ENCODE peak calls at places on chromosome 18, in five cellular contexts. One of them, this sample, is unnamed.

GRCh38 chr18:49745051-49746014 is 68.0 kb downstream of the ACAA2 start:
- DNase-seq in uterus: no peak
- DNase-seq in ovary: no peak
- DNase-seq in heart left ventricle: no peak
- DNase-seq in right lobe of liver: no peak
- DNase-seq in this sample: no peak

GRCh38 chr18:32958746-32959145 is 185.9 kb upstream of the KLHL14 start:
- DNase-seq in heart left ventricle: no peak
- DNase-seq in right lobe of liver: no peak
- DNase-seq in ovary: no peak
- DNase-seq in uterus: no peak
- DNase-seq in this sample: no peak

GRCh38 chr18:12908706-12909105 is 24.7 kb upstream of the PTPN2 start:
- DNase-seq in uterus: no peak
- DNase-seq in ovary: no peak
- DNase-seq in heart left ventricle: no peak
- DNase-seq in right lobe of liver: no peak
- DNase-seq in this sample: peak; percentile 35

GRCh38 chr18:28855524-28855923 is 678.6 kb upstream of the CDH2 start:
- DNase-seq in ovary: no peak
- DNase-seq in right lobe of liver: no peak
- DNase-seq in uterus: no peak
- DNase-seq in heart left ventricle: no peak
- DNase-seq in this sample: peak; percentile 89

GRCh38 chr18:65322895-65323294 is 427.9 kb upstream of the CDH7 start:
- DNase-seq in uterus: no peak
- DNase-seq in ovary: no peak
- DNase-seq in right lobe of liver: no peak
- DNase-seq in heart left ventricle: no peak
- DNase-seq in this sample: no peak

GRCh38 chr18:74163019-74163656 is 14.8 kb downstream of the TIMM21 start:
- DNase-seq in uterus: no peak
- DNase-seq in ovary: no peak
- DNase-seq in right lobe of liver: no peak
- DNase-seq in heart left ventricle: no peak
- DNase-seq in this sample: no peak

GRCh38 chr18:56696966-56697365 is 45.8 kb downstream of the WDR7 start:
- DNase-seq in ovary: no peak
- DNase-seq in heart left ventricle: no peak
- DNase-seq in uterus: no peak
- DNase-seq in right lobe of liver: no peak
- DNase-seq in this sample: peak; percentile 11

GRCh38 chr18:5417342-5417741 is 121.8 kb upstream of the ZBTB14 start:
- DNase-seq in heart left ventricle: no peak
- DNase-seq in uterus: no peak
- DNase-seq in ovary: no peak
- DNase-seq in right lobe of liver: no peak
- DNase-seq in this sample: peak; percentile 29

GRCh38 chr18:250685-251084 is 17.2 kb downstream of the THOC1 start:
- DNase-seq in ovary: no peak
- DNase-seq in uterus: no peak
- DNase-seq in right lobe of liver: no peak
- DNase-seq in heart left ventricle: no peak
- DNase-seq in this sample: peak; percentile 3

GRCh38 chr18:55405655-55406373 is 182.2 kb downstream of the TCF4 start:
- DNase-seq in right lobe of liver: no peak
- DNase-seq in ovary: peak; percentile 83
- DNase-seq in uterus: peak; percentile 89
- DNase-seq in heart left ventricle: peak; percentile 92
- DNase-seq in this sample: peak; percentile 99
- H3K4me3 ChIP-seq in right lobe of liver: no peak overlapping the region
- H3K4me3 ChIP-seq in ovary: no peak overlapping the region
- H3K4me3 ChIP-seq in uterus: no peak overlapping the region
- H3K4me3 ChIP-seq in heart left ventricle: no peak overlapping the region
- H3K4me3 ChIP-seq in this sample: peak overlapping the region; percentile 29

GRCh38 chr18:2471523-2471922 is 99.8 kb downstream of the METTL4 start:
- DNase-seq in uterus: no peak
- DNase-seq in ovary: no peak
- DNase-seq in right lobe of liver: no peak
- DNase-seq in heart left ventricle: no peak
- DNase-seq in this sample: no peak

DNA sequence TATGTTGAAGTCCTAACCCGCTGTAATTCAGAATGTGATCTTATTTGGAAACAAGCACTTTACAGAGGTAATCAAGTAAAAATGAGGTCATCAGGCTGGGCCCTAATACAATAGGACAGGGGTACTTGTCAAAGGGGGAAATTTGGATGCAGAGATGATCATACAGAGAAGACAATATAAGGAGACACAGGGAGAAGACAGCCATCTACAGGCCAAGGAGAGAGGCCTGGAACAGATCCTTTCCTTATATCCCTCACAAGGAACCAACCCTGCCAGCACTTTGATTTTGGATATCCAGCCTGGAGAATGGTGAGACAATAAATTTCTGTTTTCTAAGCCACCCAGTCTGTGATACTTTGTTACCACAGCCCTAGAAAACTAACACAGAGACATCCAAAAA is 104.3 kb downstream of the METTL4 start:
- DNase-seq in heart left ventricle: no peak
- DNase-seq in ovary: no peak
- DNase-seq in right lobe of liver: no peak
- DNase-seq in uterus: no peak
- DNase-seq in this sample: no peak
- TF ChIP-seq CTCF in heart left ventricle: no peak
- TF ChIP-seq CTCF in ovary: no peak
- TF ChIP-seq CTCF in right lobe of liver: no peak
- TF ChIP-seq CTCF in uterus: no peak
- TF ChIP-seq CTCF in this sample: no peak

GRCh38 chr18:79714531-79715240 is 35.1 kb downstream of the CTDP1 start:
- DNase-seq in ovary: no peak
- DNase-seq in uterus: no peak
- DNase-seq in heart left ventricle: peak; percentile 10
- DNase-seq in right lobe of liver: no peak
- DNase-seq in this sample: no peak

GRCh38 chr18:79715280-79715679 is 35.7 kb downstream of the CTDP1 start:
- DNase-seq in right lobe of liver: no peak
- DNase-seq in ovary: no peak
- DNase-seq in heart left ventricle: peak; percentile 24
- DNase-seq in uterus: no peak
- DNase-seq in this sample: no peak

GRCh38 chr18:79712206-79712857 is 32.7 kb downstream of the CTDP1 start:
- DNase-seq in heart left ventricle: peak; percentile 9
- DNase-seq in right lobe of liver: no peak
- DNase-seq in uterus: no peak
- DNase-seq in ovary: no peak
- DNase-seq in this sample: no peak

GRCh38 chr18:79717059-79717458 is 37.5 kb downstream of the CTDP1 start:
- DNase-seq in right lobe of liver: no peak
- DNase-seq in ovary: no peak
- DNase-seq in uterus: no peak
- DNase-seq in heart left ventricle: no peak
- DNase-seq in this sample: no peak

GRCh38 chr18:79713341-79713740 is 33.7 kb downstream of the CTDP1 start:
- DNase-seq in heart left ventricle: peak; percentile 7
- DNase-seq in right lobe of liver: no peak
- DNase-seq in uterus: no peak
- DNase-seq in ovary: no peak
- DNase-seq in this sample: no peak
- H3K4me3 ChIP-seq in heart left ventricle: no peak overlapping the region
- H3K4me3 ChIP-seq in right lobe of liver: no peak overlapping the region
- H3K4me3 ChIP-seq in uterus: no peak overlapping the region
- H3K4me3 ChIP-seq in ovary: no peak overlapping the region
- H3K4me3 ChIP-seq in this sample: no peak overlapping the region

GRCh38 chr18:22176282-22176621 is 6.9 kb downstream of the GATA6 start:
- DNase-seq in ovary: no peak
- DNase-seq in uterus: no peak
- DNase-seq in right lobe of liver: no peak
- DNase-seq in heart left ventricle: no peak
- DNase-seq in this sample: no peak

GRCh38 chr18:22175326-22175725 is 5.9 kb downstream of the GATA6 start:
- DNase-seq in right lobe of liver: no peak
- DNase-seq in ovary: no peak
- DNase-seq in heart left ventricle: no peak
- DNase-seq in uterus: no peak
- DNase-seq in this sample: peak; percentile 56

GRCh38 chr18:22173221-22173927 is 4.0 kb downstream of the GATA6 start:
- DNase-seq in right lobe of liver: no peak
- DNase-seq in ovary: no peak
- DNase-seq in uterus: no peak
- DNase-seq in heart left ventricle: no peak
- DNase-seq in this sample: no peak

GRCh38 chr18:22173928-22174301 is 4.5 kb downstream of the GATA6 start:
- DNase-seq in heart left ventricle: no peak
- DNase-seq in uterus: no peak
- DNase-seq in ovary: peak; percentile 39
- DNase-seq in right lobe of liver: no peak
- DNase-seq in this sample: peak; percentile 48

DNA sequence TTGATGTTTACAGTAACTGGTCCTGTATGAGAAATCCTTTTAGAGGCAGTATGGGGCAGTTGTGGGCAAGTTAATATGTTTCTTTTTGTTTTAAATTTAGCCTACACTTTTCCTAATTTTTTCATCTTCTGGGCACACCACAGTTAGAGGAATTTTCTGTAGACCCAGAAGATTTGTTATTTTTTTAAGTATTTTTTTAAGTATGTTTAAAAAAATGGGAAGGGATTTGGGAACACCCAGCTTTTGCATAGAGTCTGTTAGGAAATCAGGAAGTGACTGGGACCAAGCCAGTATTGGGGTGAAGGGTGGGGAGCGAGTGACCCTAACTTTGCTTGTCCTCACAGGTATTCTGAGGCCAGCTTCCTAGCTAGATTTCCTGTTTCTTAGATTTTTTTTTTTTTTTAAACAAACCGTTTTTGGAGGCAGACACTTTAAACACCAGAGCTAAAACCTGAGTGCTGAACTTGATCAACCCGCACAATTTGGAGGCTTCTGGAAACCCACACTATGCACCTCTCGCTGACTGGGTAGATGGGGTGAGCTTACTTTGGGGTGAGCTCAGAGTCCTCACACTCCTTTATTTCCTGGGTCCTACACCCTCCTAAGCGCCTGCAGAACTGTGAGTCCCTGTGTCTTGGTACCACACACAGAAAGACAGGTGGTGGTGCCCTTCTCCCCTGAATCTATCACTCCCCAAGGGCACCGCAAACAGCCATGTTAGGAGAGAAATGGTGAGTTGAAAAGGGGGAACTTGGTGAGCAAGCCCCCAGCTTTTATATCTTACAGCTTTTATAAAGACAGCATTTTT is 5.2 kb downstream of the GATA6 start:
- DNase-seq in right lobe of liver: no peak
- DNase-seq in uterus: no peak
- DNase-seq in heart left ventricle: no peak
- DNase-seq in ovary: no peak
- DNase-seq in this sample: peak; percentile 64
- TF ChIP-seq CTCF in right lobe of liver: no peak
- TF ChIP-seq CTCF in uterus: no peak
- TF ChIP-seq CTCF in heart left ventricle: no peak
- TF ChIP-seq CTCF in ovary: no peak
- TF ChIP-seq CTCF in this sample: peak; percentile 10

DNA sequence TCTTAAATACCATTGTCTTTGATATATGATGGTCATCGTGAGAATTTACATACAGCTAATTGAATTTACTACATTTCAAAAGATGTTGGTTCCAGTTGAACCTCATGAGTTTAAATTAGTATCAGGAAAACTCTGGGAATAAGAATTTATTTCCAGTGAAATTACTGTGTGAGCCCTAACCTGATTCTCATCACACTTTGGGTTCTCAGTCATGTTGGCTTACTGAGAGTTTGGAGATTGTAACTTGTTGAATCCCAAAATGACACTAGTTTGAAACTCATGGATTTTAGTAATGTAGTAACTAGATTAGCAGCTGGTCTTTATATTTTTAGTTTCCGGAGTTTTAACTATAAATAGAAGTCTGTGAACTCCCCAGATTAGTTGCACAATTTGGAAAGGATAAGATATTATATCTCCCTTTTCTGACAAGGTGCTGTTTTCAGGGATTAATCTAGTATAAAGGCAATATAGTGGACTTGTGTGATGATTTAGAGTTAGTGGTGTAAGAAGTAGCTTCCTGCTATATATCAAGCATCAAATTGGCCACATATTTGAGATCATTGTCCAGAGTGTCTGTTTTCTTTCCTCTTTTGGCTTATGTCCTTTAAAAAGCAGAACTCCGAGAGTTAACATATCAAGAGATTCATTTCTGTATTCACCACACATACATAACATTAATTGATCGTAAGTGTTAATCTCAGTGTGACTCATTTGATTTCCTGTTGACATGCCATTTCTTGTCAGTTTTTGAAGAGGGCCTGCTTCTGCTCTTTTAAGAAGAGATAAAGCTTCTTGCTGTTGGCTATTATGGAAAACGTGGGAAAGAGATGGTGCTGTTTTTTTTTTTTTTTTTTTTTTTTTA is 15.7 kb downstream of the NDUFV2 start:
- DNase-seq in ovary: no peak
- DNase-seq in right lobe of liver: no peak
- DNase-seq in heart left ventricle: no peak
- DNase-seq in uterus: no peak
- DNase-seq in this sample: peak; percentile 39
- H3K4me3 ChIP-seq in ovary: no peak overlapping the region
- H3K4me3 ChIP-seq in right lobe of liver: no peak overlapping the region
- H3K4me3 ChIP-seq in heart left ventricle: no peak overlapping the region
- H3K4me3 ChIP-seq in uterus: no peak overlapping the region
- H3K4me3 ChIP-seq in this sample: no peak overlapping the region

GRCh38 chr18:24432618-24433017 is 6.1 kb downstream of the IMPACT start:
- DNase-seq in right lobe of liver: no peak
- DNase-seq in heart left ventricle: no peak
- DNase-seq in uterus: no peak
- DNase-seq in ovary: no peak
- DNase-seq in this sample: no peak

GRCh38 chr18:24436939-24437338 is 10.5 kb downstream of the IMPACT start:
- DNase-seq in uterus: no peak
- DNase-seq in heart left ventricle: no peak
- DNase-seq in ovary: no peak
- DNase-seq in right lobe of liver: no peak
- DNase-seq in this sample: no peak
- TF ChIP-seq CTCF in uterus: no peak
- TF ChIP-seq CTCF in heart left ventricle: no peak
- TF ChIP-seq CTCF in ovary: no peak
- TF ChIP-seq CTCF in right lobe of liver: no peak
- TF ChIP-seq CTCF in this sample: no peak

GRCh38 chr18:76005632-76006031 is 489.4 kb downstream of the ZNF516 start:
- DNase-seq in right lobe of liver: no peak
- DNase-seq in uterus: no peak
- DNase-seq in heart left ventricle: no peak
- DNase-seq in ovary: no peak
- DNase-seq in this sample: no peak
- H3K4me3 ChIP-seq in right lobe of liver: no peak overlapping the region
- H3K4me3 ChIP-seq in uterus: no peak overlapping the region
- H3K4me3 ChIP-seq in heart left ventricle: no peak overlapping the region
- H3K4me3 ChIP-seq in ovary: no peak overlapping the region
- H3K4me3 ChIP-seq in this sample: no peak overlapping the region

This sample was measured in fibroblast of pulmonary artery.